ENCODE peak calls at places on chromosomes 1 and 21, in eight cellular contexts. R is endothelial cell of umbilical vein, H is GM20000, K is GM12864, V is AG04449, P is endothelial cell, O is testis, C is adrenal gland. I is an unnamed sample.

GRCh38 chr1:58437623-58438022 is 108.9 kb downstream of the OMA1 start:
- DNase-seq in P (no peak), H (no peak), R (no peak), O (no peak), K (no peak), C (no peak), V (no peak), I (no peak)

GRCh38 chr1:20029178-20029912 is 40.6 kb upstream of the PLA2G5 start:
- DNase-seq in H (no peak), K (no peak), R (peak), C (no peak), O (peak), V (no peak), P (no peak), I (no peak)

GRCh38 chr1:199580280-199580679 is 447.2 kb upstream of the NR5A2 start:
- DNase-seq in O (no peak), R (no peak), C (no peak), V (no peak), K (no peak), H (no peak), P (no peak), I (no peak)

GRCh38 chr1:160859166-160859565 is 3.5 kb downstream of the CD244 start:
- DNase-seq in H (no peak), P (no peak), R (no peak), C (no peak), V (no peak), O (no peak), K (no peak), I (no peak)

GRCh38 chr1:62688687-62689085 is 500 bp upstream of the DOCK7 start:
- DNase-seq in P (no peak), K (no peak), O (no peak), R (no peak), H (no peak), V (no peak), C (no peak), I (no peak)

GRCh38 chr1:9399510-9400424 is 107.1 kb downstream of the SPSB1 start:
- DNase-seq in C (peak), K (no peak), H (no peak), V (no peak), R (peak), O (no peak), P (no peak), I (no peak)

GRCh38 chr1:3731543-3731942 is 20.7 kb upstream of the CCDC27 start:
- DNase-seq in R (no peak), P (no peak), H (no peak), C (no peak), O (no peak), K (no peak), V (no peak), I (no peak)

GRCh38 chr1:100323428-100324106 is 28.7 kb upstream of the CDC14A start:
- DNase-seq in K (no peak), P (no peak), C (no peak), R (no peak), H (no peak), V (no peak), O (no peak), I (no peak)

GRCh38 chr1:51093566-51093965 is 8.5 kb upstream of the C1orf185 start:
- DNase-seq in H (no peak), R (no peak), P (no peak), O (no peak), V (peak), C (no peak), K (no peak), I (no peak)

GRCh38 chr1:24503870-24504523 is 1.4 kb downstream of the RCAN3 start:
- DNase-seq in H (no peak), R (no peak), V (no peak), C (no peak), O (no peak), K (no peak), P (no peak), I (no peak)

DNA sequence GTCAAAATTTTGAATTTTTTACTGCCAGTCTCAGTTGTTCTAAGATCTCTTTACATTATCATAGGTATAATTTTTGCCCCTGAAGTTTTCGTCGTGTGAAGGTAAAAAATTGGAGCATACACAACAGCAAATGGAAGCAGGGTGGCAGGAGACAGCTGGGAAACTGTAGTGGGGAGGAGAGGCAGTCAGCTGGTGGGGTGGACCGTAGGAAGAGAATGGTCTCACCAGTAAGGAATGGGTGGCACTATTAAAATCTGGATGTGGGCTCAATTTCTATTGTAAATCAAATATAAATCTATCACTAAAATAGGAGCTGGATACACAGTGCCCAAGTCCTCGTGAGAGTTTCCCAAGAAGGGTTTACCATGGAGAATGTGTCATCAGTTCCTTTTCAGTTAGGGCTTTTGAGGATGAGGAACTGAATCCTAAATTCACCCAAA is 10.3 kb upstream of the IRF2BP2 start:
- DNase-seq in O (no peak), V (no peak), H (no peak), K (no peak), R (no peak), P (no peak), C (no peak), I (no peak)
- TF ChIP-seq CTCF in O (no peak), V (no peak), H (no peak), K (no peak), R (no peak), P (no peak), C (no peak), I (no peak)

GRCh38 chr1:81806432-81806770 is 5.7 kb downstream of the ADGRL2 start:
- DNase-seq in H (no peak), R (no peak), K (no peak), O (no peak), C (no peak), V (no peak), P (no peak), I (no peak)

GRCh38 chr1:81809808-81810207 is 9.1 kb downstream of the ADGRL2 start:
- DNase-seq in H (no peak), R (no peak), O (no peak), C (no peak), P (no peak), K (no peak), V (no peak), I (no peak)

GRCh38 chr1:81805537-81806431 is 5.0 kb downstream of the ADGRL2 start:
- DNase-seq in H (no peak), O (no peak), R (no peak), V (no peak), C (no peak), K (no peak), P (no peak), I (no peak)

GRCh38 chr1:81811757-81812371 is 11.1 kb downstream of the ADGRL2 start:
- DNase-seq in H (no peak), R (peak), V (no peak), C (no peak), K (no peak), P (no peak), O (no peak), I (no peak)

DNA sequence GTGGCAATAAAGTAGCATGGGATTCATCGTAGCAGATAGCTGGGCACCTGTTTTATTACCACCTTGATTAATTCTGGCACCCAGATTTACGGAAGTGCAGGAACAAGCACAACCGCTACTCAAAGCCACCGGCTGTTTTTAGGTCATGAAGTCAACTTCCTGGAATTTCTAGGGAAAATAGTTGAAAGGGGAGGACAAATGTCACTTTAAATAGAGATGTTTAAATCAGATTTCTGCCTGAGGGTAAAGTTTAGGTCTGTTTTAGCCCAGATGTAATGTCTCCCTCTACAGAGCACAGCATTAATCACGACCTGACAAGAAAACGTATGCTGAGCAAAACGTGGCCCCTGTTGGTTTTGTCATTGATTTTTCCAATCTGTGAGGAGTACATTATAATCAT is 8.0 kb downstream of the ADGRL2 start:
- DNase-seq in K (no peak), O (no peak), H (no peak), P (no peak), C (no peak), R (no peak), V (no peak), I (no peak)
- TF ChIP-seq CTCF in K (no peak), O (no peak), H (no peak), P (no peak), C (no peak), R (no peak), V (no peak), I (no peak)

DNA sequence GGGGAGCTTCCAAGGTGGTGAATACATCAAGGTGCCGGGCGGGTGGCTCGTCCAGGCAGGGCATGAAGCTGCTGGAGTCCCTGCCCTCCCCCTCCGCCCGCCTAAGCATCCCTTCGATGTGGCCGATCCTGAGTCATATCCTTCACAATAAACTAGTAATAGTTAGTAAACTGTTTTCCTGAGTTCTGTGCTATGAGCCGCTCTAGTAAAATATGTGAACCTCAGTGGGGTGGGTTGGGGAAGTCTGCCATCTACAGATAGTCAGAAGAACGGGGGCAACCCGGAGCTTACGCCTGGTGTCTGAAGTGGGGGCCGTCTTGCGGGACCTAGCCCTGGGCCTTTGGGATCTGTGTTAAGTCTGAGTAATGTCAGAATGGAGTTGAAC is 21.6 kb downstream of the C2CD2 start:
- DNase-seq in R (peak), P (no peak), C (peak), V (peak), O (no peak), K (no peak), H (no peak), I (no peak)
- TF ChIP-seq CTCF in R (peak), P (no peak), C (no peak), V (peak), O (no peak), K (no peak), H (no peak), I (no peak)

GRCh38 chr1:28893403-28894102 is 20.8 kb upstream of the EPB41 start:
- DNase-seq in H (no peak), K (no peak), R (no peak), O (no peak), P (no peak), C (no peak), V (no peak), I (no peak)
- TF ChIP-seq CTCF in H (peak), K (peak), R (peak), O (no peak), P (no peak), C (peak), V (peak), I (no peak)

GRCh38 chr1:212110617-212111016 is 75.1 kb downstream of the DTL start:
- DNase-seq in O (no peak), R (peak), H (no peak), C (no peak), K (no peak), V (no peak), P (no peak), I (no peak)
- TF ChIP-seq CTCF in O (no peak), R (no peak), H (no peak), C (no peak), K (no peak), V (peak), P (no peak), I (no peak)

GRCh38 chr1:235468009-235468408 is 36.2 kb downstream of the B3GALNT2 start:
- DNase-seq in R (no peak), O (no peak), V (no peak), C (no peak), H (no peak), P (no peak), K (no peak), I (no peak)

GRCh38 chr1:235470741-235471439 is 33.4 kb downstream of the B3GALNT2 start:
- DNase-seq in K (no peak), C (no peak), O (no peak), R (peak), H (no peak), V (no peak), P (no peak), I (no peak)

GRCh38 chr1:235473808-235474207 is 30.4 kb downstream of the B3GALNT2 start:
- DNase-seq in V (no peak), P (no peak), R (no peak), C (no peak), O (no peak), H (no peak), K (no peak), I (no peak)

GRCh38 chr1:235465066-235465465 is 39.2 kb downstream of the B3GALNT2 start:
- DNase-seq in R (no peak), K (no peak), C (no peak), O (no peak), P (no peak), V (no peak), H (no peak), I (no peak)

GRCh38 chr1:235468970-235469369 is 35.3 kb downstream of the B3GALNT2 start:
- DNase-seq in R (peak), P (no peak), H (no peak), O (no peak), V (no peak), C (no peak), K (no peak), I (no peak)
- TF ChIP-seq CTCF in R (no peak), P (no peak), H (no peak), O (no peak), V (peak), C (no peak), K (no peak), I (no peak)

DNA sequence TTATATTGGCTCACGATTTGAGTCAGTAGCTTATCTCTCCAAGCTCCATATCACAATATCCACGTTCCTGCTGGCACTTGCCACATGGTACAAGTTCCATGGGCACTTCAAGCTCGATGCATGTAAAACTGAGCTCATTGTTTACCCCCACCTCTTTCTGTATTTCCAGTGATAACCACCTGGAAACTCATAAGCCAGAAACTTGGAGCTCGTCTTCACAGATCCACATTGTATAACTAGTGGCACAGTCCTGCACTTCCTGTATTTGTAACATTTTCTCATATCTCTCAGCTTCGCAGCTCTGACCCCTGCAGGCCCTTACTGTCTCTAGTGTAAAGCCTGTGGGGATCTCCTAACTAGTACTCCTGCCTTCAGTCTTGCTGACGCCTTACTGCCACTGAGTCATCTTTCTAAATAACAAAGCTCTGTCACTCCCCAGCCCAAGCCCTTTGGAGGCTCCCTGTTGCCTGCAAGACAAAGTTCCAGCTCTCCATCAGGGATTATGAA is 6.5 kb upstream of the C2CD4D start:
- DNase-seq in P (no peak), R (peak), O (peak), C (no peak), H (no peak), V (no peak), K (no peak), I (no peak)
- TF ChIP-seq CTCF in P (no peak), R (no peak), O (no peak), C (no peak), H (no peak), V (no peak), K (no peak), I (no peak)

DNA sequence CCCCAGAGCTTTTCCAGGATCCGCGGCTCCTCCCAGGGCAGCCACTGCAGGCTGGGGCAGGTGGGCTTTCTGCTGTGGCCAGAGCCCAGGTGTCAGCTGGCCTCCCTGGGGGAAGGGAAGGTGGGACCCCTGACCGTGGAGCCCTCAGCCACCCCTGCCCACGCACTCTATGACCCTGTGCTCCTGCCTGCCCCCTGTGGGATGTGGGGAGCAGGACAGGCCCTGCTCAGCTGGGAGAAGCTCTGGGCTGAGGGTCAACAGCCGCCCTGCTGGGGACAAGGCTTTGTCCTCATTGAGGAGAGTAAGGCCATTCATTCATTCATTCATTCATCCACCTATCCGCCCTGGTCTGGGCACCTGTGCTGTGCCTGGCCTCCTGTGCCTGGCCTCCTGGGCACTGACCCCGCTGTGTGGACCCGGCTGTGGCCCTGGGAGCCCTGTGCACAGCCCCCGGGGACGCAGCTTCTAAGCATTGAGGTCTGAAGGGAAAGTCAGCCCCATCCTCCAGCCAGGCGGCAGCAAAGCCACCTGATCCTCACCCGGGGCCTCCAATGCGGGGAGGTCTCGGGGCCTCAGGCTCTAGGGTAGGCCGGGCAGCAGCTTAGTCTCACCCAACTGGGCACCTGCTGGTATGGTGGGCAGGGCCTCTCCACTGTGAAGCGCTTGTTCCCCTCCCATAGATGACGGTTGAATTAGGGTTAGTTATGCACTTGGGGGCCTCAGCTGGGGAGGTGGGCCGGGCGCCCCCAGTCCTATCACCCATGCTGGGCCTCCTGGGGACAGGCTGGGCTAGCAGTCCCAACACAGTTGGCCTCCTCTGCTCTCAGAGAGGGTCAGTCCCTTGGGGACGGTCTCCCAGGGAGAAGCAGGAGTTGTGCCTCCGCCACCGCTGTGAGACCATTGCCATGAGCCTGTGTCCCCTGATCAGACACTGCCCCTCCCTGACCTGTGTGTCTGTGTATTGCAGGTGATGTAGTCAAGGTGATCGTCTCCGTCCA is 6.0 kb downstream of the TNFRSF14 start:
- DNase-seq in V (no peak), H (no peak), R (no peak), C (no peak), P (no peak), K (no peak), O (no peak), I (no peak)
- TF ChIP-seq CTCF in V (no peak), H (peak), R (peak), C (no peak), P (no peak), K (peak), O (no peak), I (no peak)

DNA sequence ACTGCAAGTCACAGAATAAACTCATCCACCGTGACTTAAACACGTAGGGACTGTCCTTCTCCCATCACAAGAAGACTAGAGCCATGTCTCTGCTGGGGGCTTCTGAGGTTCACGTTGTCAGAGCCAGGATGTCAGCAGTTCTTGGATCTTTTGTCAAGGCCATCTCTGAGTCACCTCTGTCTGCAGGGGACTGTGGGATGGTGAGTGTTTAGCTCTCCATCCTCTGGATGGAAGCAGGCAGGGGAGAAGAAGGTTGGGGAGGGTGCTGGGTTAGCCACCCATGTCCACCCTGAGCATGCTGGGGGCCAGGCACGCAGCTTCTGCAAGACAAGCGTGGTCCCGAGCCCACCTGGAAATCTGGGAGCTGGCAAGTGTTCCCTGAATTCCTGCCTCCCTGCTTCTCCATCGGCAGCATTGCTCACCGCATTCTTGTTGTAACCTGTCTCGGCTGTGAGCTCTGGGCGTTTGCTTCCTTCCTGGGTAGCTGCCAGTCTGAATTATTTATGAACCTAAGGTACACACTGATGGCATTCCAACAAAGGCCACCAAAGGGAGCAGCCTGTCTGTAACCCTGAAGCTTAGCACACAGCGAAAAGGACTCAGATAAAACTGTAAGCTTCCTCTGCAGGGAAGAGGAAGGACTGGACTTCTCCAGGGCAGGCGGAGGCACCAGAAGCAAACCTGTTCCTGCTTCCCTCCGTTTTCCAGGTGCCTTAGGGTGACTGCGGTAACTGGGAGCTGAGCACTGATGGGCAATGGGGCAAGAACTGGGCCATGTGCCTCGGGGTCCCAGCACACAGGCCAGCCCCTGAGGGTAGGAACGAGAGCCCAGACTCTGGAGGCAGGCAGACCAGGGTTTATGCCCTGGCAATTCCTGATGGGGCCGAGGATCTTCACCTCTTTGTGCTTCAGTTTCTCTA is 88.6 kb downstream of the RIPK4 start:
- DNase-seq in V (no peak), R (no peak), P (no peak), K (no peak), O (no peak), H (no peak), C (no peak), I (no peak)
- TF ChIP-seq CTCF in V (no peak), R (no peak), P (no peak), K (no peak), O (no peak), H (no peak), C (no peak), I (no peak)